ENCODE peak calls at places on chromosomes 3 and 15, in seven cellular contexts. One of them, this sample, is unnamed.

GRCh38 chr15:99486371-99487336 is 79.1 kb upstream of the MEF2A start:
- DNase-seq in stimulated activated CD4-positive, alpha-beta T cell treated with anti-CD3 and anti-CD28 coated beads, Interleukin-1b, Interleukin-23, amount 100 ng/mL, for 1 hour: no peak
- DNase-seq in HEK293T: peak; percentile 60
- DNase-seq in ovary: peak; percentile 79
- DNase-seq in activated CD4-positive, alpha-beta T cell treated with anti-CD3 and anti-CD28 coated beads for 48 hours: no peak
- DNase-seq in stimulated activated naive B cell treated with anti-CD40 and anti-IgM and Interleukin-4, amounts not matched to agents 10 μg/mL and 1 μg/mL and 100 μg/mL, for 72 hours: no peak
- DNase-seq in SW 1271: no peak
- DNase-seq in this sample: peak; percentile 92

GRCh38 chr3:36635731-36636130 is 128.6 kb downstream of the DCLK3 start:
- DNase-seq in activated CD4-positive, alpha-beta T cell treated with anti-CD3 and anti-CD28 coated beads for 48 hours: no peak
- DNase-seq in SW 1271: no peak
- DNase-seq in ovary: no peak
- DNase-seq in stimulated activated CD4-positive, alpha-beta T cell treated with anti-CD3 and anti-CD28 coated beads, Interleukin-1b, Interleukin-23, amount 100 ng/mL, for 1 hour: no peak
- DNase-seq in HEK293T: no peak
- DNase-seq in stimulated activated naive B cell treated with anti-CD40 and anti-IgM and Interleukin-4, amounts not matched to agents 10 μg/mL and 1 μg/mL and 100 μg/mL, for 72 hours: no peak
- DNase-seq in this sample: no peak

GRCh38 chr3:134721214-134721613 is 70.4 kb upstream of the KY start:
- DNase-seq in activated CD4-positive, alpha-beta T cell treated with anti-CD3 and anti-CD28 coated beads for 48 hours: no peak
- DNase-seq in stimulated activated CD4-positive, alpha-beta T cell treated with anti-CD3 and anti-CD28 coated beads, Interleukin-1b, Interleukin-23, amount 100 ng/mL, for 1 hour: no peak
- DNase-seq in ovary: no peak
- DNase-seq in stimulated activated naive B cell treated with anti-CD40 and anti-IgM and Interleukin-4, amounts not matched to agents 10 μg/mL and 1 μg/mL and 100 μg/mL, for 72 hours: no peak
- DNase-seq in SW 1271: no peak
- DNase-seq in HEK293T: no peak
- DNase-seq in this sample: no peak

GRCh38 chr3:139236336-139236735 is 107.5 kb upstream of the MRPS22 start:
- DNase-seq in SW 1271: no peak
- DNase-seq in activated CD4-positive, alpha-beta T cell treated with anti-CD3 and anti-CD28 coated beads for 48 hours: no peak
- DNase-seq in stimulated activated CD4-positive, alpha-beta T cell treated with anti-CD3 and anti-CD28 coated beads, Interleukin-1b, Interleukin-23, amount 100 ng/mL, for 1 hour: no peak
- DNase-seq in ovary: no peak
- DNase-seq in HEK293T: no peak
- DNase-seq in stimulated activated naive B cell treated with anti-CD40 and anti-IgM and Interleukin-4, amounts not matched to agents 10 μg/mL and 1 μg/mL and 100 μg/mL, for 72 hours: no peak
- DNase-seq in this sample: no peak

GRCh38 chr3:69085543-69086132 is 901 bp downstream of the ARL6IP5 start:
- DNase-seq in activated CD4-positive, alpha-beta T cell treated with anti-CD3 and anti-CD28 coated beads for 48 hours: peak; percentile 36
- DNase-seq in ovary: no peak
- DNase-seq in stimulated activated CD4-positive, alpha-beta T cell treated with anti-CD3 and anti-CD28 coated beads, Interleukin-1b, Interleukin-23, amount 100 ng/mL, for 1 hour: no peak
- DNase-seq in SW 1271: no peak
- DNase-seq in HEK293T: no peak
- DNase-seq in stimulated activated naive B cell treated with anti-CD40 and anti-IgM and Interleukin-4, amounts not matched to agents 10 μg/mL and 1 μg/mL and 100 μg/mL, for 72 hours: no peak
- DNase-seq in this sample: no peak

GRCh38 chr3:40623567-40623966 is 98.8 kb downstream of the ZNF621 start:
- DNase-seq in HEK293T: no peak
- DNase-seq in stimulated activated CD4-positive, alpha-beta T cell treated with anti-CD3 and anti-CD28 coated beads, Interleukin-1b, Interleukin-23, amount 100 ng/mL, for 1 hour: no peak
- DNase-seq in SW 1271: no peak
- DNase-seq in ovary: no peak
- DNase-seq in stimulated activated naive B cell treated with anti-CD40 and anti-IgM and Interleukin-4, amounts not matched to agents 10 μg/mL and 1 μg/mL and 100 μg/mL, for 72 hours: peak; percentile 84
- DNase-seq in activated CD4-positive, alpha-beta T cell treated with anti-CD3 and anti-CD28 coated beads for 48 hours: peak; percentile 17
- DNase-seq in this sample: no peak

GRCh38 chr15:72092691-72093090 is 25.3 kb downstream of the MYO9A start:
- DNase-seq in activated CD4-positive, alpha-beta T cell treated with anti-CD3 and anti-CD28 coated beads for 48 hours: no peak
- DNase-seq in HEK293T: no peak
- DNase-seq in stimulated activated CD4-positive, alpha-beta T cell treated with anti-CD3 and anti-CD28 coated beads, Interleukin-1b, Interleukin-23, amount 100 ng/mL, for 1 hour: no peak
- DNase-seq in stimulated activated naive B cell treated with anti-CD40 and anti-IgM and Interleukin-4, amounts not matched to agents 10 μg/mL and 1 μg/mL and 100 μg/mL, for 72 hours: no peak
- DNase-seq in ovary: no peak
- DNase-seq in SW 1271: no peak
- DNase-seq in this sample: no peak

GRCh38 chr3:115438799-115439198 is 184.5 kb upstream of the GAP43 start:
- DNase-seq in HEK293T: no peak
- DNase-seq in stimulated activated naive B cell treated with anti-CD40 and anti-IgM and Interleukin-4, amounts not matched to agents 10 μg/mL and 1 μg/mL and 100 μg/mL, for 72 hours: no peak
- DNase-seq in SW 1271: no peak
- DNase-seq in stimulated activated CD4-positive, alpha-beta T cell treated with anti-CD3 and anti-CD28 coated beads, Interleukin-1b, Interleukin-23, amount 100 ng/mL, for 1 hour: no peak
- DNase-seq in ovary: no peak
- DNase-seq in activated CD4-positive, alpha-beta T cell treated with anti-CD3 and anti-CD28 coated beads for 48 hours: no peak
- DNase-seq in this sample: no peak

GRCh38 chr3:186510374-186511079 is 33.7 kb downstream of the CRYGS start:
- DNase-seq in SW 1271: no peak
- DNase-seq in activated CD4-positive, alpha-beta T cell treated with anti-CD3 and anti-CD28 coated beads for 48 hours: no peak
- DNase-seq in stimulated activated CD4-positive, alpha-beta T cell treated with anti-CD3 and anti-CD28 coated beads, Interleukin-1b, Interleukin-23, amount 100 ng/mL, for 1 hour: no peak
- DNase-seq in stimulated activated naive B cell treated with anti-CD40 and anti-IgM and Interleukin-4, amounts not matched to agents 10 μg/mL and 1 μg/mL and 100 μg/mL, for 72 hours: no peak
- DNase-seq in ovary: no peak
- DNase-seq in HEK293T: no peak
- DNase-seq in this sample: no peak

GRCh38 chr15:31296304-31297220 is 30.1 kb upstream of the KLF13 start:
- DNase-seq in SW 1271: no peak
- DNase-seq in HEK293T: no peak
- DNase-seq in stimulated activated CD4-positive, alpha-beta T cell treated with anti-CD3 and anti-CD28 coated beads, Interleukin-1b, Interleukin-23, amount 100 ng/mL, for 1 hour: no peak
- DNase-seq in activated CD4-positive, alpha-beta T cell treated with anti-CD3 and anti-CD28 coated beads for 48 hours: no peak
- DNase-seq in stimulated activated naive B cell treated with anti-CD40 and anti-IgM and Interleukin-4, amounts not matched to agents 10 μg/mL and 1 μg/mL and 100 μg/mL, for 72 hours: no peak
- DNase-seq in ovary: peak; percentile 37
- DNase-seq in this sample: peak; percentile 74

GRCh38 chr3:125154110-125154509 is 58.4 kb downstream of the SLC12A8 start:
- DNase-seq in stimulated activated naive B cell treated with anti-CD40 and anti-IgM and Interleukin-4, amounts not matched to agents 10 μg/mL and 1 μg/mL and 100 μg/mL, for 72 hours: no peak
- DNase-seq in ovary: no peak
- DNase-seq in activated CD4-positive, alpha-beta T cell treated with anti-CD3 and anti-CD28 coated beads for 48 hours: no peak
- DNase-seq in stimulated activated CD4-positive, alpha-beta T cell treated with anti-CD3 and anti-CD28 coated beads, Interleukin-1b, Interleukin-23, amount 100 ng/mL, for 1 hour: no peak
- DNase-seq in HEK293T: no peak
- DNase-seq in SW 1271: no peak
- DNase-seq in this sample: no peak

GRCh38 chr3:188937389-188937788 is 234.4 kb upstream of the TPRG1 start:
- DNase-seq in stimulated activated naive B cell treated with anti-CD40 and anti-IgM and Interleukin-4, amounts not matched to agents 10 μg/mL and 1 μg/mL and 100 μg/mL, for 72 hours: no peak
- DNase-seq in stimulated activated CD4-positive, alpha-beta T cell treated with anti-CD3 and anti-CD28 coated beads, Interleukin-1b, Interleukin-23, amount 100 ng/mL, for 1 hour: no peak
- DNase-seq in ovary: no peak
- DNase-seq in SW 1271: no peak
- DNase-seq in HEK293T: no peak
- DNase-seq in activated CD4-positive, alpha-beta T cell treated with anti-CD3 and anti-CD28 coated beads for 48 hours: no peak
- DNase-seq in this sample: no peak

GRCh38 chr3:38577089-38578080 is 72.1 kb downstream of the SCN5A start:
- DNase-seq in stimulated activated naive B cell treated with anti-CD40 and anti-IgM and Interleukin-4, amounts not matched to agents 10 μg/mL and 1 μg/mL and 100 μg/mL, for 72 hours: no peak
- DNase-seq in HEK293T: no peak
- DNase-seq in activated CD4-positive, alpha-beta T cell treated with anti-CD3 and anti-CD28 coated beads for 48 hours: no peak
- DNase-seq in stimulated activated CD4-positive, alpha-beta T cell treated with anti-CD3 and anti-CD28 coated beads, Interleukin-1b, Interleukin-23, amount 100 ng/mL, for 1 hour: no peak
- DNase-seq in SW 1271: no peak
- DNase-seq in ovary: no peak
- DNase-seq in this sample: no peak

This sample was measured in NCI-H2171 treated with DMSO at 0.1 percent for 48 hours.